ENCODE peak calls at places on chromosomes 6 and 20, in four cellular contexts. One of them, this sample, is unnamed.

GRCh38 chr6:53831081-53831839 is 36.5 kb downstream of the LRRC1 start:
- DNase-seq in bronchial epithelial cell: no peak
- DNase-seq in AG08395: no peak
- DNase-seq in EH: no peak
- DNase-seq in this sample: no peak

GRCh38 chr20:60586417-60587105 is 628.3 kb downstream of the CDH26 start:
- DNase-seq in AG08395: no peak
- DNase-seq in bronchial epithelial cell: no peak
- DNase-seq in EH: no peak
- DNase-seq in this sample: no peak

GRCh38 chr6:130473886-130474285 is 108.1 kb downstream of the TMEM200A start:
- DNase-seq in bronchial epithelial cell: peak
- DNase-seq in AG08395: peak
- DNase-seq in EH: peak
- DNase-seq in this sample: no peak

GRCh38 chr6:120357447-120357846 is 976.8 kb downstream of the TBC1D32 start:
- DNase-seq in AG08395: no peak
- DNase-seq in bronchial epithelial cell: no peak
- DNase-seq in EH: no peak
- DNase-seq in this sample: no peak

GRCh38 chr6:20885076-20885475 is 350.8 kb downstream of the CDKAL1 start:
- DNase-seq in AG08395: no peak
- DNase-seq in bronchial epithelial cell: no peak
- DNase-seq in EH: no peak
- DNase-seq in this sample: no peak

GRCh38 chr6:106688177-106688951 is 59.0 kb downstream of the QRSL1 start:
- DNase-seq in AG08395: no peak
- DNase-seq in bronchial epithelial cell: no peak
- DNase-seq in EH: peak
- DNase-seq in this sample: no peak

GRCh38 chr20:61556116-61556515 is 304.1 kb downstream of the CDH4 start:
- DNase-seq in bronchial epithelial cell: peak
- DNase-seq in AG08395: peak
- DNase-seq in EH: peak
- DNase-seq in this sample: no peak

GRCh38 chr6:158849899-158850806 is 31.0 kb upstream of the EZR start:
- DNase-seq in EH: peak
- DNase-seq in bronchial epithelial cell: peak
- DNase-seq in AG08395: peak
- DNase-seq in this sample: no peak

GRCh38 chr6:112044856-112045255 is 9.0 kb upstream of the CCN6 start:
- DNase-seq in EH: peak
- DNase-seq in AG08395: peak
- DNase-seq in bronchial epithelial cell: peak
- DNase-seq in this sample: no peak

GRCh38 chr20:43955244-43956191 is 40.9 kb downstream of the TOX2 start:
- DNase-seq in EH: peak
- DNase-seq in bronchial epithelial cell: peak
- DNase-seq in AG08395: peak
- DNase-seq in this sample: no peak

GRCh38 chr6:112087916-112088315 is 525 bp downstream of the FAM229B start:
- DNase-seq in bronchial epithelial cell: no peak
- DNase-seq in AG08395: no peak
- DNase-seq in EH: no peak
- DNase-seq in this sample: no peak

GRCh38 chr6:2763876-2764540 is 1.2 kb upstream of the WRNIP1 start:
- DNase-seq in AG08395: no peak
- DNase-seq in bronchial epithelial cell: no peak
- DNase-seq in EH: no peak
- DNase-seq in this sample: no peak

GRCh38 chr20:35306931-35307517 is 14.8 kb upstream of the FAM83C start:
- DNase-seq in EH: peak
- DNase-seq in AG08395: peak
- DNase-seq in bronchial epithelial cell: peak
- DNase-seq in this sample: no peak